ENCODE peak calls at places on chromosome 10, in six cellular contexts. I is Caki2; U is stimulated activated CD4-positive, alpha-beta T cell treated with anti-CD3 and anti-CD28 coated beads, Interleukin-1b, Interleukin-23, amount 100 ng/mL, for 24 hours; R is M059J; S is activated T-cell treated with anti-CD3 and anti-CD28 coated beads for 1 hour; D is mucosa of gallbladder. P is an unnamed sample.

GRCh38 chr10:111281516-111281915 is 204.7 kb downstream of the ADRA2A start:
- DNase-seq in I (no peak), U (no peak), R (no peak), S (no peak), D (no peak), P (no peak)

GRCh38 chr10:104349623-104350142 is 4.0 kb upstream of the CFAP58 start:
- DNase-seq in I (peak), U (no peak), R (peak), S (no peak), D (no peak), P (no peak)

GRCh38 chr10:119049361-119049760 is 19.8 kb downstream of the NANOS1 start:
- DNase-seq in I (no peak), U (no peak), R (no peak), S (no peak), D (no peak), P (no peak)

GRCh38 chr10:3067859-3068179 is 471 bp downstream of the PFKP start:
- DNase-seq in I (no peak), U (no peak), R (no peak), S (no peak), D (no peak), P (no peak)

GRCh38 chr10:114682532-114682931 is 24.5 kb upstream of the ABLIM1 start:
- DNase-seq in I (no peak), U (no peak), R (peak), S (no peak), D (no peak), P (no peak)

GRCh38 chr10:4470231-4470840 is 355.7 kb upstream of the AKR1E2 start:
- DNase-seq in I (no peak), U (no peak), R (peak), S (no peak), D (no peak), P (no peak)

GRCh38 chr10:117163061-117163953 is 25.2 kb upstream of the VAX1 start:
- DNase-seq in I (no peak), U (no peak), R (no peak), S (no peak), D (no peak), P (peak)

GRCh38 chr10:11678074-11678793 is 63.9 kb upstream of the ECHDC3 start:
- DNase-seq in I (no peak), U (no peak), R (peak), S (no peak), D (no peak), P (no peak)

GRCh38 chr10:58892039-58892665 is 284.3 kb upstream of the PHYHIPL start:
- DNase-seq in I (no peak), U (no peak), R (no peak), S (no peak), D (no peak), P (no peak)

GRCh38 chr10:123997486-123998196 is 95.8 kb downstream of the CHST15 start:
- DNase-seq in I (peak), U (no peak), R (peak), S (no peak), D (peak), P (peak)

GRCh38 chr10:62577666-62578291 is 203.6 kb downstream of the ZNF365 start:
- DNase-seq in I (no peak), U (no peak), R (peak), S (no peak), D (no peak), P (no peak)

GRCh38 chr10:29874604-29875269 is 184.6 kb downstream of the JCAD start:
- DNase-seq in I (no peak), U (no peak), R (no peak), S (no peak), D (no peak), P (no peak)

GRCh38 chr10:77613476-77614130 is 24.0 kb downstream of the KCNMA1 start:
- DNase-seq in I (no peak), U (no peak), R (peak), S (no peak), D (no peak), P (peak)

GRCh38 chr10:5434017-5434753 is 21.8 kb downstream of the NET1 start:
- DNase-seq in I (peak), U (no peak), R (peak), S (no peak), D (no peak), P (no peak)

GRCh38 chr10:106997721-106998120 is 166.8 kb downstream of the SORCS1 start:
- DNase-seq in I (no peak), U (no peak), R (no peak), S (no peak), D (no peak), P (no peak)

GRCh38 chr10:76382381-76382851 is 951.0 kb downstream of the LRMDA start:
- DNase-seq in I (peak), U (no peak), R (peak), S (no peak), D (no peak), P (peak)

GRCh38 chr10:94963901-94964300 is 25.4 kb downstream of the CYP2C9 start:
- DNase-seq in I (peak), U (no peak), R (peak), S (no peak), D (peak), P (no peak)

GRCh38 chr10:133442967-133443924 is 10.5 kb upstream of the SCART1 start:
- DNase-seq in I (no peak), U (no peak), R (no peak), S (no peak), D (peak), P (no peak)

GRCh38 chr10:11288302-11288701 is 270.6 kb downstream of the CELF2 start:
- DNase-seq in I (no peak), U (no peak), R (no peak), S (no peak), D (no peak), P (no peak)

GRCh38 chr10:104045151-104046089 is 40.3 kb downstream of the COL17A1 start:
- DNase-seq in I (peak), U (no peak), R (peak), S (no peak), D (peak), P (peak)

GRCh38 chr10:77919713-77920108 is 6.8 kb downstream of the DLG5 start:
- DNase-seq in I (no peak), U (no peak), R (peak), S (no peak), D (no peak), P (peak)

GRCh38 chr10:49304137-49304536 is 5.2 kb downstream of the C10orf71 start:
- DNase-seq in I (no peak), U (no peak), R (no peak), S (no peak), D (no peak), P (no peak)

GRCh38 chr10:119377431-119377830 is 165.1 kb downstream of the RGS10 start:
- DNase-seq in I (no peak), U (no peak), R (no peak), S (no peak), D (no peak), P (no peak)

GRCh38 chr10:97713351-97713827 is at the start of gene MARVELD1:
- DNase-seq in I (peak), U (no peak), R (peak), S (no peak), D (peak), P (peak)

GRCh38 chr10:127485153-127485857 is 63.8 kb upstream of the NPS start:
- DNase-seq in I (peak), U (no peak), R (peak), S (no peak), D (no peak), P (peak)

GRCh38 chr10:33334839-33335549 is 527 bp upstream of the NRP1 start:
- DNase-seq in I (peak), U (no peak), R (peak), S (no peak), D (peak), P (peak)